ENCODE peak calls at places on chromosomes 16 and 17, in five cellular contexts. B is foreskin fibroblast, V is posterior vena cava, W is fibroblast of the conjunctiva, E is fibroblast of lung. N is an unnamed sample.

GRCh38 chr17:7705269-7706255 is 560 bp downstream of the EFNB3 start:
- DNase-seq in W (no peak), V (peak), E (no peak), B (no peak), N (no peak)

GRCh38 chr17:50687200-50688066 is 20.3 kb downstream of the ANKRD40 start:
- DNase-seq in W (no peak), V (no peak), E (peak), B (peak), N (no peak)

GRCh38 chr16:82096641-82097040 is 61.6 kb downstream of the HSD17B2 start:
- DNase-seq in E (no peak), B (no peak), V (no peak), W (no peak), N (no peak)

GRCh38 chr17:64183815-64184397 is 54.0 kb upstream of the ERN1 start:
- DNase-seq in W (no peak), V (no peak), E (peak), B (peak), N (no peak)

GRCh38 chr17:6186998-6187397 is 116.8 kb downstream of the WSCD1 start:
- DNase-seq in E (no peak), V (no peak), W (no peak), B (no peak), N (no peak)

GRCh38 chr16:7331997-7332396 is 648 bp upstream of the RBFOX1 start:
- DNase-seq in V (no peak), B (no peak), E (no peak), W (no peak), N (no peak)

GRCh38 chr16:28167730-28168129 is 44.0 kb downstream of the XPO6 start:
- DNase-seq in W (no peak), E (no peak), B (peak), V (no peak), N (no peak)

GRCh38 chr17:78412403-78412802 is 34.0 kb downstream of the PGS1 start:
- DNase-seq in V (no peak), B (peak), E (peak), W (no peak), N (no peak)

GRCh38 chr17:67602974-67603373 is 114.8 kb upstream of the NOL11 start:
- DNase-seq in E (peak), W (peak), V (no peak), B (peak), N (no peak)

GRCh38 chr16:53091508-53092211 is 36.9 kb downstream of the CHD9 start:
- DNase-seq in W (peak), E (peak), B (peak), V (peak), N (no peak)

GRCh38 chr17:78803161-78803845 is 21.2 kb upstream of the CYTH1 start:
- DNase-seq in W (no peak), B (no peak), V (no peak), E (no peak), N (no peak)

GRCh38 chr17:15966879-15967248 is 21.9 kb downstream of the ADORA2B start:
- DNase-seq in W (no peak), V (no peak), B (no peak), E (peak), N (peak)

GRCh38 chr17:11671151-11671550 is 72.9 kb downstream of the DNAH9 start:
- DNase-seq in E (no peak), V (no peak), B (no peak), W (no peak), N (no peak)

GRCh38 chr17:1125775-1126120 is 54.0 kb downstream of the ABR start:
- DNase-seq in B (no peak), W (no peak), V (no peak), E (no peak), N (no peak)

GRCh38 chr17:41976142-41976768 is 9.7 kb downstream of the CNP start:
- DNase-seq in E (no peak), B (peak), V (no peak), W (no peak), N (no peak)

GRCh38 chr17:75783803-75784472 is 668 bp upstream of the UNK start:
- DNase-seq in E (no peak), B (no peak), W (no peak), V (peak), N (no peak)

GRCh38 chr16:2686912-2687507 is 4.7 kb downstream of the KCTD5 start:
- DNase-seq in V (peak), E (no peak), B (no peak), W (no peak), N (no peak)

GRCh38 chr17:16250635-16251034 is 33.6 kb downstream of the PIGL start:
- DNase-seq in E (peak), V (no peak), W (peak), B (peak), N (no peak)

GRCh38 chr16:87343753-87344050 is 26.5 kb upstream of the C16orf95 start:
- DNase-seq in B (no peak), W (no peak), V (no peak), E (no peak), N (no peak)

GRCh38 chr17:33647976-33648375 is 354.9 kb upstream of the ASIC2 start:
- DNase-seq in V (no peak), E (peak), B (no peak), W (no peak), N (no peak)

GRCh38 chr16:89325861-89326471 is 108.5 kb downstream of the ZNF778 start:
- DNase-seq in E (peak), V (peak), B (peak), W (peak), N (no peak)

N was measured in LoVo.